ENCODE peak calls at places on chromosome 21, in eight cellular contexts. D, U, A, X, J, B, E and G are unnamed samples.

GRCh38 chr21:34603002-34603709 is 11.8 kb downstream of the RCAN1 start:
- DNase-seq in B (peak), U (peak), E (peak), D (peak), A (peak), J (peak), X (peak), G (peak)

GRCh38 chr21:33128538-33128937 is 58.6 kb downstream of the OLIG1 start:
- DNase-seq in D (no peak), B (no peak), E (no peak), X (no peak), U (no peak), J (no peak), A (no peak), G (no peak)

GRCh38 chr21:28704746-28705145 is 287.9 kb downstream of the LTN1 start:
- DNase-seq in U (peak), J (no peak), E (no peak), B (no peak), X (no peak), D (no peak), A (peak), G (no peak)

GRCh38 chr21:35400233-35400939 is 351.3 kb upstream of the RUNX1 start:
- DNase-seq in B (peak), X (peak), D (no peak), U (peak), A (no peak), J (no peak), E (peak), G (peak)

GRCh38 chr21:35217504-35218060 is 168.5 kb upstream of the RUNX1 start:
- DNase-seq in B (no peak), D (no peak), A (no peak), X (no peak), J (no peak), E (no peak), U (peak), G (peak)

GRCh38 chr21:19322360-19322759 is 918.8 kb upstream of the TMPRSS15 start:
- DNase-seq in J (no peak), B (no peak), E (no peak), X (no peak), A (no peak), D (no peak), U (no peak), G (no peak)

GRCh38 chr21:32337206-32337605 is 38.6 kb downstream of the MRAP start:
- DNase-seq in E (no peak), X (no peak), D (no peak), A (no peak), B (no peak), U (no peak), J (no peak), G (no peak)

GRCh38 chr21:14584357-14585095 is 38.4 kb upstream of the SAMSN1 start:
- DNase-seq in B (no peak), X (no peak), A (no peak), E (no peak), D (no peak), U (no peak), J (no peak), G (no peak)

GRCh38 chr21:28768753-28769152 is 223.9 kb downstream of the LTN1 start:
- DNase-seq in U (no peak), A (no peak), X (no peak), E (no peak), J (no peak), D (no peak), B (no peak), G (no peak)

GRCh38 chr21:31557421-31557955 is 102.0 kb upstream of the SOD1 start:
- DNase-seq in B (peak), J (no peak), A (no peak), X (no peak), D (peak), U (no peak), E (no peak), G (no peak)

GRCh38 chr21:38244885-38245869 is 11.6 kb upstream of the KCNJ15 start:
- DNase-seq in U (no peak), E (no peak), A (no peak), X (no peak), J (no peak), B (no peak), D (no peak), G (peak)

GRCh38 chr21:38768385-38769071 is 37.2 kb upstream of the ETS2 start:
- DNase-seq in J (no peak), D (no peak), A (no peak), X (no peak), U (no peak), B (no peak), E (no peak), G (peak)

GRCh38 chr21:28687571-28687970 is 305.1 kb downstream of the LTN1 start:
- DNase-seq in U (no peak), A (no peak), D (no peak), E (no peak), B (no peak), X (no peak), J (no peak), G (no peak)

GRCh38 chr21:28142692-28143091 is 850.0 kb downstream of the LTN1 start:
- DNase-seq in J (no peak), B (no peak), E (no peak), D (no peak), A (no peak), X (no peak), U (no peak), G (no peak)

GRCh38 chr21:28427356-28428022 is 565.2 kb downstream of the LTN1 start:
- DNase-seq in E (no peak), J (no peak), A (no peak), X (no peak), D (no peak), B (no peak), U (no peak), G (no peak)

GRCh38 chr21:43320526-43320925 is 106.4 kb downstream of the SIK1 start:
- DNase-seq in J (no peak), D (no peak), U (no peak), A (no peak), B (no peak), X (no peak), E (no peak), G (no peak)

GRCh38 chr21:43982489-43983078 is 29.5 kb upstream of the TRAPPC10 start:
- DNase-seq in E (no peak), B (no peak), D (no peak), A (no peak), X (no peak), J (no peak), U (no peak), G (no peak)

GRCh38 chr21:18951291-18952038 is 547.9 kb upstream of the TMPRSS15 start:
- DNase-seq in E (no peak), D (no peak), A (no peak), X (no peak), U (no peak), B (peak), J (no peak), G (peak)

GRCh38 chr21:32386195-32386870 is 6.5 kb downstream of the URB1 start:
- DNase-seq in E (no peak), A (no peak), U (peak), D (peak), B (peak), X (no peak), J (no peak), G (no peak)

GRCh38 chr21:29342394-29342957 is 43.8 kb downstream of the BACH1 start:
- DNase-seq in D (no peak), X (no peak), E (no peak), J (peak), U (no peak), A (peak), B (no peak), G (peak)

GRCh38 chr21:29297483-29298347 is 1.0 kb upstream of the BACH1 start:
- DNase-seq in B (no peak), X (no peak), A (no peak), D (no peak), E (no peak), U (no peak), J (no peak), G (no peak)

GRCh38 chr21:39461419-39461818 is 9.6 kb downstream of the SH3BGR start:
- DNase-seq in A (no peak), D (no peak), E (no peak), U (no peak), X (no peak), B (no peak), J (no peak), G (no peak)

GRCh38 chr21:21612446-21612845 is 614.2 kb downstream of the NCAM2 start:
- DNase-seq in J (no peak), X (no peak), E (no peak), U (no peak), B (no peak), A (no peak), D (no peak), G (peak)

GRCh38 chr21:17915976-17916375 is 96.8 kb upstream of the C21orf91 start:
- DNase-seq in U (no peak), X (no peak), B (no peak), E (no peak), D (no peak), A (no peak), J (no peak), G (no peak)

GRCh38 chr21:34031835-34032370 is 41.5 kb upstream of the MRPS6 start:
- DNase-seq in B (peak), D (no peak), E (no peak), U (no peak), A (no peak), J (no peak), X (peak), G (no peak)

GRCh38 chr21:43767980-43768867 is 7.9 kb downstream of the CSTB start:
- DNase-seq in X (peak), A (no peak), D (peak), J (peak), E (no peak), U (no peak), B (peak), G (peak)

GRCh38 chr21:17900990-17901385 is 81.8 kb upstream of the C21orf91 start:
- DNase-seq in B (no peak), E (no peak), X (no peak), D (no peak), J (no peak), U (no peak), A (no peak), G (no peak)

GRCh38 chr21:31725202-31725840 is 6.6 kb downstream of the SCAF4 start:
- DNase-seq in D (no peak), U (no peak), A (no peak), X (no peak), B (no peak), E (no peak), J (no peak), G (no peak)

GRCh38 chr21:39527664-39528381 is 76.1 kb downstream of the SH3BGR start:
- DNase-seq in X (no peak), E (no peak), B (no peak), J (no peak), D (peak), U (no peak), A (no peak), G (no peak)

GRCh38 chr21:44701541-44701940 is 4.6 kb downstream of the KRTAP10-12 start:
- DNase-seq in D (no peak), U (no peak), B (no peak), E (no peak), A (no peak), X (no peak), J (no peak), G (no peak)

GRCh38 chr21:44969965-44970755 is 30.3 kb downstream of the SLX9 start:
- DNase-seq in D (no peak), B (no peak), A (no peak), E (no peak), U (peak), X (no peak), J (no peak), G (no peak)

GRCh38 chr21:23963454-23963853 is 1643.8 kb downstream of the MRPL39 start:
- DNase-seq in A (no peak), X (no peak), B (no peak), D (no peak), J (no peak), U (no peak), E (no peak), G (no peak)

DNA sequence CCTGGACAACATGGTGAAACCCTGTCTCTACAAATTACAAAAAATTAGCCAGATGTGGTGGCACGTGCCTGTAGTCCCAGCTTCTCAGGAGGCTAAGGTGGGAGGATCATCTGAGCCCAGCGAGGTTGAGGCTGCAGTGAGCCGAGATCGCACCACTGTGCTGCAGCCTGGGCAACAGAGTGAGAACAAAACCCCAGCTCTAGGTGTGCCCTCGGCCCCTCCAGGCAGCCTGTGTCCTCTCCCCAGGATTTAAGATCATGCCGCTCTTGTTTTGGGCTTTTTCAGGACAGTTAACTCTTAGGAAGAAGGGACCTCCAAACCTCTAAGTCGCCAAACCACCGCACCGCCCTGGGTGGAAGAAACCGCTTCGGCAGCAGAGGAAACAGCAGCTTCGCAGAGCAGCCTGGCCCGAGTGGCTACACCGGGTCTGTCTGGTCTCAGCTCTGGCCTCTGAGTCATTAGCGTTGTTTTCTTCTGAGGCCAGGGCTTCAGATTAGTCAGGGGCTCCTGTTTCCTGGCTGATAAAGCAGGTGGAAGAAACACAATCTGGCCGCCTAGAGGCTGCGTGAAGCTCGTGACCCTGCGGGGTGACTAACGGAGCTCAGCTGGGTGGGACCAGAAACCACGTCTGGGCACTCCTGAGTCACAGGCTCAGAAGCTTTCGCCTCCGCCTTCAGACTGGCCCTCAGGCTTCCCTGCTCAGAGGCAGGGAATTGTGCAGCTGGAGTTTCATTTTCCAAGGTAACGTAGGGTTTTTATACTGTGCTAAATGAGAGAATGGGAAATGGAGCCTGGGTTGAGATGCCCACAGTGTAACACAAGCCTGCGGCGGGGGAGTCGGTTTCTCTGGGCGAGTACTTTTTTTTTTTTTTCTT is 44.7 kb downstream of the CHAF1B start:
- DNase-seq in U (peak), X (peak), D (peak), E (peak), B (peak), A (peak), J (peak), G (peak)
- TF ChIP-seq POLR2A in U (no peak), X (no peak), D (no peak), E (no peak), B (peak), A (peak), J (no peak), G (peak)

GRCh38 chr21:25565272-25566199 is 41.7 kb downstream of the MRPL39 start:
- DNase-seq in J (no peak), U (no peak), B (no peak), X (no peak), D (no peak), A (no peak), E (no peak), G (no peak)
- TF ChIP-seq POLR2A in J (no peak), U (no peak), B (no peak), X (no peak), D (no peak), A (no peak), E (peak), G (no peak)

DNA sequence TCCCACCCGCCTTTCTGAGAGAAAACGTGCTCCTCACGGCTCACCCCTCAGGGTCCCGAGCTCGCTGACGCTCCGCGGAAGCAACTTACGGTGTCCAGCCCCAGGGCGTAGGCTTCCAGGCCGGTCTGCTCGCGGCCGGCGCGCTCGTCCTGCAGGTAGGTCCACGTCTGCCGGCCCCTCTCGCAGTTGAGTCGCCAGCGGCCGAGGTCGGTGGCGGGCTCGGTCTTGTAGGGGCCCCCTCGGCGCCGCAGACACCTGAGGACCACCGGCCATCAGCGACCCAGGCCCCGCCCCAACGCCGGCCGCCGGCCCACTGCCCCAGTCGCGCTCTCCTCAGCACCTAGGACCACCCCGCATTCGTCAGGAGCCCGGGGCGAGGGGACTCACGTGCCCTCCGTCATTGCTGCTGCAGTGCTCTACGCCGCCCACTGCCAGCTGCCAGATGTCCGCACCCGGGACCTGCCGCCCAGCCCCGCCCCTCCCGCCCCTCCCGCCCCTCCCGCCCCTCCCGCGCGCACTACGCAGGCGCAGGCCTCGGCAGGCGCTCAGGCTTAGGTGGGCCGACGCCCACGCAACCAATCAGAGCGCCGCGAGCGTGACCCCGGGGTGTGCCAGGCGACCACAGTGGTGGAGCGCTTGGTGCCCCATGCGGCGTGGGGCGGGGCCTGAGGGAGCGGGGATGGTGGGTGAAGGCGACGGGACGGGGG is at the start of gene LSS:
- DNase-seq in X (peak), E (peak), B (peak), U (peak), A (peak), D (peak), J (peak), G (peak)
- TF ChIP-seq POLR2A in X (no peak), E (no peak), B (peak), U (no peak), A (peak), D (no peak), J (no peak), G (peak)

GRCh38 chr21:36980280-36981048 is 14.0 kb upstream of the HLCS start:
- DNase-seq in X (no peak), A (peak), U (no peak), D (peak), J (peak), B (peak), E (no peak), G (no peak)
- TF ChIP-seq POLR2A in X (no peak), A (no peak), U (no peak), D (no peak), J (no peak), B (no peak), E (no peak), G (no peak)

DNA sequence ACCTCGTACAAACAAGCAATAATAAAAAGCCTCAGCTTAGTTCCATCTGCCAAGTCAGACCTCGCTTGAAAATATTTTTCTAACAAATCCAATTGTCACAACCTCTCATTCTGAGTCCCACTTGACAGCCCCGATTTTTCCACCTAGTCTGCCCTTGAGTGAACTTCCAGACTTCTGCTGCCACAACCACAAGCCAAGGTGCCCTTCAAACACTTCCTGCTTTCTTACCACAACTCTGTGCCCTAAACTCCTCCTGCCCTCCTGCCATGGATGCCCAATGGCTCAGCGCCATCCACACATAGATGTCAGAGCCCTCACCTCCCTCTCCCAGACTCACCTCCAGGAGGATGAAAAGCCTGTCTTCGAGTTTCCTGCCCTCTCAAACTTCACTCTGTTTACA is 3.9 kb downstream of the TMPRSS2 start:
- DNase-seq in U (no peak), D (peak), E (no peak), A (no peak), B (no peak), X (no peak), J (no peak), G (no peak)
- TF ChIP-seq POLR2A in U (no peak), D (no peak), E (no peak), A (no peak), B (no peak), X (no peak), J (no peak), G (no peak)

GRCh38 chr21:41953831-41954653 is at the start of gene C2CD2:
- DNase-seq in A (peak), J (no peak), X (peak), B (peak), E (peak), D (peak), U (no peak), G (peak)
- TF ChIP-seq POLR2A in A (peak), J (no peak), X (no peak), B (peak), E (no peak), D (no peak), U (no peak), G (peak)